ENCODE peak calls at places on chromosomes 6 and 20, in seven cellular contexts. M, U, W, R, H, Y and G are unnamed samples.

GRCh38 chr20:55365745-55366144 is 639.6 kb downstream of the CBLN4 start:
- DNase-seq in M (no peak), U (no peak), W (no peak), R (no peak), H (no peak), Y (no peak), G (no peak)

GRCh38 chr20:61331542-61331941 is 79.5 kb downstream of the CDH4 start:
- DNase-seq in M (no peak), U (no peak), W (no peak), R (no peak), H (peak), Y (peak), G (no peak)

GRCh38 chr6:160010067-160010466 is 41.2 kb downstream of the IGF2R start:
- DNase-seq in M (no peak), U (no peak), W (no peak), R (peak), H (no peak), Y (no peak), G (peak)

GRCh38 chr20:21089421-21089820 is 16.7 kb downstream of the LINC00237 start:
- DNase-seq in M (no peak), U (no peak), W (no peak), R (no peak), H (no peak), Y (no peak), G (no peak)

GRCh38 chr6:157228421-157229218 is 94.7 kb downstream of the TMEM242 start:
- DNase-seq in M (no peak), U (no peak), W (no peak), R (no peak), H (peak), Y (no peak), G (peak)

GRCh38 chr6:33014841-33015634 is 5.6 kb upstream of the HLA-DOA start:
- DNase-seq in M (peak), U (peak), W (peak), R (no peak), H (no peak), Y (peak), G (peak)

GRCh38 chr20:10115021-10115420 is 80.2 kb downstream of the ANKEF1 start:
- DNase-seq in M (no peak), U (no peak), W (no peak), R (no peak), H (no peak), Y (no peak), G (no peak)

GRCh38 chr6:4941782-4942672 is 61.8 kb downstream of the RPP40 start:
- DNase-seq in M (no peak), U (peak), W (peak), R (peak), H (no peak), Y (peak), G (peak)

GRCh38 chr6:64681416-64682160 is 1025.4 kb downstream of the EYS start:
- DNase-seq in M (no peak), U (no peak), W (no peak), R (no peak), H (no peak), Y (no peak), G (no peak)

GRCh38 chr6:110039996-110040383 is 61.9 kb downstream of the GPR6 start:
- DNase-seq in M (no peak), U (no peak), W (peak), R (no peak), H (peak), Y (peak), G (peak)

GRCh38 chr6:170437719-170438401 is 115.2 kb downstream of the PSMB1 start:
- DNase-seq in M (no peak), U (no peak), W (no peak), R (no peak), H (no peak), Y (no peak), G (no peak)

GRCh38 chr6:142474446-142475289 is 172.9 kb downstream of the ADGRG6 start:
- DNase-seq in M (peak), U (no peak), W (peak), R (no peak), H (peak), Y (peak), G (no peak)

GRCh38 chr20:21100590-21101452 is 5.3 kb downstream of the LINC00237 start:
- DNase-seq in M (no peak), U (no peak), W (no peak), R (no peak), H (peak), Y (peak), G (no peak)

GRCh38 chr20:51043811-51044210 is 20.9 kb upstream of the KCNG1 start:
- DNase-seq in M (no peak), U (no peak), W (no peak), R (no peak), H (no peak), Y (no peak), G (no peak)

GRCh38 chr6:144217264-144217663 is 66.9 kb downstream of the STX11 start:
- DNase-seq in M (no peak), U (no peak), W (no peak), R (no peak), H (no peak), Y (peak), G (no peak)

GRCh38 chr6:158279615-158280014 is 32.6 kb upstream of the TULP4 start:
- DNase-seq in M (no peak), U (no peak), W (no peak), R (peak), H (no peak), Y (no peak), G (no peak)

GRCh38 chr6:139166238-139166955 is 31.5 kb downstream of the HECA start:
- DNase-seq in M (no peak), U (no peak), W (no peak), R (no peak), H (no peak), Y (no peak), G (no peak)

GRCh38 chr6:89458720-89459119 is 25.8 kb downstream of the ANKRD6 start:
- DNase-seq in M (no peak), U (no peak), W (no peak), R (no peak), H (no peak), Y (no peak), G (no peak)

GRCh38 chr20:45032781-45033180 is 66.5 kb downstream of the STK4 start:
- DNase-seq in M (no peak), U (no peak), W (no peak), R (no peak), H (no peak), Y (no peak), G (no peak)

GRCh38 chr6:93842178-93842577 is 422.8 kb upstream of the EPHA7 start:
- DNase-seq in M (no peak), U (no peak), W (no peak), R (no peak), H (no peak), Y (no peak), G (no peak)

GRCh38 chr6:44127186-44128019 is at the start of the genes MRPL14 and TMEM63B:
- DNase-seq in M (peak), U (peak), W (peak), R (peak), H (peak), Y (peak), G (peak)

GRCh38 chr6:44128020-44128917 is 915 bp downstream of the TMEM63B start:
- DNase-seq in M (peak), U (peak), W (no peak), R (peak), H (peak), Y (peak), G (peak)

GRCh38 chr6:44123544-44123943 is 3.7 kb downstream of the MRPL14 start:
- DNase-seq in M (no peak), U (no peak), W (no peak), R (no peak), H (no peak), Y (no peak), G (no peak)

GRCh38 chr6:44129841-44130322 is 2.5 kb downstream of the TMEM63B start:
- DNase-seq in M (no peak), U (no peak), W (no peak), R (no peak), H (no peak), Y (no peak), G (no peak)

GRCh38 chr6:44126320-44127149 is 717 bp downstream of the MRPL14 start:
- DNase-seq in M (peak), U (peak), W (no peak), R (peak), H (peak), Y (peak), G (peak)
- TF ChIP-seq POLR2A in M (peak), U (no peak), W (no peak), R (no peak), H (peak), Y (no peak), G (peak)

DNA sequence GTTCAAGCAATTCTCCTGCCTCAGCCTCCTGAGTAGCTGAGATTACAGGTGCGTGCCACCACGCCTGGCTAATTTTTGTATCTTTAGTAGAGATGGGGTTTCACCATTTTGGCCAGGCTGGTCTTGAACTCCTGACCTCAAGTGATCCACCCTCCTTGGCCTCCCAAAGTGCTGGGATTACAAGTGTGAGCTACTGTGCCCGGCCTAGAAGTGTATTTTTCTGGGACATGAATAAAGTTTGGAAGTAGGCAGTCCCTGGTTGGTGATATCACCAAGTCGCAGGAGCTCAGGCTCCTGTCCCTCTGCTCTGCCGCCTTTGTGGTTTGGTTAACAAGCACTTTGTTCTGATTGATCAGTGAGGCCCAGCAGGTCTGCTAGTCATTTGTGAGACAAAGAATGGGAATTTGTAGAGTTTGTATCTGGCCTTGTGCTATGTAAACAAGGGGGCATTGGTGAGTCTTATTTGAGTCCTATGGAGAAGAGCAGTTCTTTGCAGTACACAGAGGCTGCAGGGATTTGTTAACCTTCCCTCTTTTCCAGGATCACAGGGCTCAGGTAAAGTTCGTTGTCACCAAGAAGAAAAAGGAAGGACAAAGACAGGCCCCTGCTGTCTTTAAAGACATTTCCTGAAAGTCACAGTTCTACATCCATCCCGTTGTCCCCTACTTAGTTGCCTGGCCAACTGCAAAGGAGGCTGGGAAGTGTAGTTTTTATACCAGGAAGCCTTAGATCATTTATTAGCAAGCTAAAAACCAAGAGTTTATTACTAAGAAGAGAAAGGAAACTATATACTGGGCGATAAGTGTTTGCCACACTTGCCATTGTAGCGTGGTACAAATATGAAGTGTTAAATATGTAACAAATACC is 13.1 kb downstream of the MTHFD1L start:
- DNase-seq in M (no peak), U (no peak), W (no peak), R (no peak), H (no peak), Y (no peak), G (no peak)
- TF ChIP-seq POLR2A in M (no peak), U (no peak), W (no peak), R (no peak), H (no peak), Y (no peak), G (no peak)

GRCh38 chr6:8064638-8065518 is 689 bp upstream of the BLOC1S5 start:
- DNase-seq in M (no peak), U (no peak), W (no peak), R (no peak), H (no peak), Y (no peak), G (no peak)

GRCh38 chr6:8061736-8062135 is 2.5 kb downstream of the BLOC1S5 start:
- DNase-seq in M (no peak), U (no peak), W (no peak), R (no peak), H (no peak), Y (no peak), G (no peak)

GRCh38 chr6:8065519-8065911 is 1.3 kb upstream of the BLOC1S5 start:
- DNase-seq in M (no peak), U (no peak), W (no peak), R (no peak), H (no peak), Y (no peak), G (no peak)

GRCh38 chr6:8066108-8066507 is 1.9 kb upstream of the BLOC1S5 start:
- DNase-seq in M (no peak), U (no peak), W (no peak), R (no peak), H (no peak), Y (no peak), G (no peak)

GRCh38 chr6:8063762-8064637 is at the start of gene BLOC1S5:
- DNase-seq in M (peak), U (peak), W (peak), R (peak), H (peak), Y (peak), G (peak)
- TF ChIP-seq POLR2A in M (peak), U (peak), W (peak), R (peak), H (peak), Y (peak), G (peak)

DNA sequence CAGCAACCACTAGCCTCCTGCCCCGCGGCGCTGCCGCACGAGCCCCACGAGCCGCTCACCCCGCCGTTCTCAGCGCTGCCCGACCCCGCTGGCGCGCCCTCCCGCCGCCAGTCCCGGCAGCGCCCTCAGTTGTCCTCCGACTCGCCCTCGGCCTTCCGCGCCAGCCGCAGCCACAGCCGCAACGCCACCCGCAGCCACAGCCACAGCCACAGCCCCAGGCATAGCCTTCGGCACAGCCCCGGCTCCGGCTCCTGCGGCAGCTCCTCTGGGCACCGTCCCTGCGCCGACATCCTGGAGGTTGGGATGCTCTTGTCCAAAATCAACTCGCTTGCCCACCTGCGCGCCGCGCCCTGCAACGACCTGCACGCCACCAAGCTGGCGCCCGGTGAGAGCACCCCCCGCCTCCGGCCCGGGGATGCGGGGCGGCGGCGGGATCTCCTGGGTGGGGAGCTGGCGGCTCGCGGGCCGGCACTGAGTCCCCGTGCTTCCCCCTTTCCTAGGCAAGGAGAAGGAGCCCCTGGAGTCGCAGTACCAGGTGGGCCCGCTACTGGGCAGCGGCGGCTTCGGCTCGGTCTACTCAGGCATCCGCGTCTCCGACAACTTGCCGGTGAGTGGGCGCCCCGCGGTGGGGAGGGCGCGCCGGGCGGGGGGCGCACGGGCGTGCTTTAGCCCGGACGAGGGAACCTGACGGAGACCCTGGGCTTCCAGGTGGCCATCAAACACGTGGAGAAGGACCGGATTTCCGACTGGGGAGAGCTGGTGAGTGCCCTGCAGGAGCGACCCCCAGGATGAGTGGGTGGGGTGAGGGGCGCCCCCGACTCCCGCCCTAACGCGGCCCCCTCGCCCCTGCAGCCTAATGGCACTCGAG is 555 bp downstream of the PIM1 start:
- DNase-seq in M (peak), U (peak), W (no peak), R (peak), H (no peak), Y (peak), G (peak)
- TF ChIP-seq POLR2A in M (no peak), U (no peak), W (no peak), R (no peak), H (no peak), Y (no peak), G (no peak)

GRCh38 chr20:13221673-13222318 is 722 bp downstream of the ISM1 start:
- DNase-seq in M (peak), U (no peak), W (peak), R (peak), H (peak), Y (peak), G (peak)

GRCh38 chr20:13220857-13221297 is at the start of gene ISM1:
- DNase-seq in M (no peak), U (no peak), W (no peak), R (peak), H (peak), Y (no peak), G (peak)

GRCh38 chr20:13219327-13220193 is 1.5 kb upstream of the ISM1 start:
- DNase-seq in M (no peak), U (peak), W (no peak), R (no peak), H (no peak), Y (no peak), G (no peak)

GRCh38 chr20:13221313-13221672 is 219 bp downstream of the ISM1 start:
- DNase-seq in M (no peak), U (no peak), W (no peak), R (no peak), H (no peak), Y (no peak), G (no peak)

DNA sequence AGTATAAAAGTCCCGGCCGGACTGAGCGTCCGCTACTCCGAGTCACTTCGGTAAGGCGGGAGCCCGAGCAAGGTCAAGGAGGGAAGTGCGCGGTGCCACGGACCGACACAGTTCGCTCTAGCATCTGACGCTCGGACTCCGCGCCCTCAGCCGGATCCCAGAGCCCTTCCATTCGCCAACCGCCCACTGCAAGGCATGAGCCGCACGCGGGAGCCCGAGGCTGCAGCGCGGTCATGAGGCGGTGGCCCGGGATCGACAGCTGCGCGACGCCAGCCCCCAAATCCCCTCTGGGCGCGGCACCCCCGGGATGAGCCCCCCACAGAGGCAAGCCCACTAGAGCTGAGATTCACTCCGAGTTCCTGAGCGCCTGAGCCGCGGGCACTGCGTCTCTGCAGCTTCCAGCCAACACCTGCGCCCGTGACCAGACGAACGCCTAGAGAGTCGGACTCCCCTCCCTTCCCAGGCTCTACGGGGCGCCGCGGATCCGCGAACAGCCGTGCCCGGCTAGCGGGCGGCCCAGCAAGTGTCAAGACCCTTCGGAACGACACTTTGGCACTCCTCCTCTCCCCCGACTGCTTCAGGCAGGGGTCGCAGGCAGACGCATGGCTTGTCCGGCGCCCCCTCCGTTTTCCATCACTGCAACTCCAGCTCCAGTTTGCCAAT is 749 bp upstream of the ISM1 start:
- DNase-seq in M (peak), U (no peak), W (no peak), R (peak), H (peak), Y (peak), G (peak)
- TF ChIP-seq POLR2A in M (no peak), U (peak), W (no peak), R (no peak), H (no peak), Y (no peak), G (peak)

DNA sequence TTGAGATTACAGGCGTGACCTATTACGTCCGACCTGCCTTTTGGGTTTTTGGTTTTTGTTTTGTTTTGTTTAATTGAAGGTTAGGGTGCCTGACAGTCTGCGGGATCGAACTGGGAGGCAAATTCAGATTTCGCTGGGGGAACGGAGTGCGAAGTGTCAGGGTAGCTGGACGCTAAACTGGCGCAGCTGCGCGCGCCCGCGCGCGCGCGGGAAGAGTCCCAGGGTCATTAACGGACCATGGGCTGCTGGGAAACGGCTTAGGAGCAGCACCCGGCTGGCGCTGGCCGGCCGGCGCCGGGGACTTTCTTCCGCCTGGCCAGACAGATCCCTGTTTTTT is 6.8 kb downstream of the HSPA1B start:
- DNase-seq in M (peak), U (peak), W (peak), R (peak), H (peak), Y (no peak), G (peak)
- TF ChIP-seq POLR2A in M (peak), U (no peak), W (no peak), R (peak), H (peak), Y (no peak), G (peak)